ENCODE peak calls at places on chromosomes 13 and 19, in six cellular contexts. One of them, this sample, is unnamed.
A peak's percentile ranks its signal among the peaks of the same experiment; 100 is the strongest.

GRCh38 chr19:35734889-35735288 is 7.4 kb downstream of the IGFLR1 start:
- DNase-seq in mesendoderm: no peak
- DNase-seq in mesenchymal stem cell: no peak
- DNase-seq in neuronal stem cell: no peak
- DNase-seq in H1: no peak
- DNase-seq in IMR-90: no peak
- DNase-seq in this sample: no peak

GRCh38 chr13:28638756-28639155 is 20.2 kb upstream of the POMP start:
- DNase-seq in neuronal stem cell: no peak
- DNase-seq in mesendoderm: no peak
- DNase-seq in H1: no peak
- DNase-seq in IMR-90: no peak
- DNase-seq in mesenchymal stem cell: no peak
- DNase-seq in this sample: no peak

GRCh38 chr13:110817143-110817542 is 97.7 kb downstream of the ANKRD10 start:
- DNase-seq in IMR-90: no peak
- DNase-seq in H1: no peak
- DNase-seq in neuronal stem cell: no peak
- DNase-seq in mesendoderm: no peak
- DNase-seq in mesenchymal stem cell: peak; percentile 24
- DNase-seq in this sample: no peak

GRCh38 chr19:29837448-29837961 is 25.7 kb downstream of the CCNE1 start:
- DNase-seq in H1: no peak
- DNase-seq in neuronal stem cell: no peak
- DNase-seq in IMR-90: no peak
- DNase-seq in mesenchymal stem cell: no peak
- DNase-seq in mesendoderm: no peak
- DNase-seq in this sample: no peak

GRCh38 chr13:35210234-35210633 is 266.3 kb downstream of the MAB21L1 start:
- DNase-seq in IMR-90: no peak
- DNase-seq in H1: no peak
- DNase-seq in mesendoderm: no peak
- DNase-seq in mesenchymal stem cell: no peak
- DNase-seq in neuronal stem cell: no peak
- DNase-seq in this sample: no peak

GRCh38 chr13:98171806-98172569 is 5.1 kb downstream of the RNF113B start:
- DNase-seq in neuronal stem cell: no peak
- DNase-seq in mesendoderm: peak; percentile 74
- DNase-seq in IMR-90: peak; percentile 32
- DNase-seq in H1: no peak
- DNase-seq in mesenchymal stem cell: peak; percentile 54
- DNase-seq in this sample: no peak

GRCh38 chr19:29668746-29669609 is 3.7 kb downstream of the PLEKHF1 start:
- DNase-seq in mesendoderm: no peak
- DNase-seq in H1: no peak
- DNase-seq in IMR-90: no peak
- DNase-seq in neuronal stem cell: no peak
- DNase-seq in mesenchymal stem cell: no peak
- DNase-seq in this sample: no peak

GRCh38 chr13:77896977-77897376 is 21.7 kb downstream of the EDNRB start:
- DNase-seq in IMR-90: no peak
- DNase-seq in mesenchymal stem cell: no peak
- DNase-seq in neuronal stem cell: no peak
- DNase-seq in mesendoderm: no peak
- DNase-seq in H1: no peak
- DNase-seq in this sample: no peak

GRCh38 chr19:752652-753517 is 2.0 kb downstream of the MISP start:
- DNase-seq in mesendoderm: no peak
- DNase-seq in mesenchymal stem cell: peak; percentile 76
- DNase-seq in H1: no peak
- DNase-seq in neuronal stem cell: no peak
- DNase-seq in IMR-90: peak; percentile 90
- DNase-seq in this sample: peak; percentile 93

GRCh38 chr13:52001120-52001731 is 10.0 kb downstream of the ATP7B start:
- DNase-seq in IMR-90: peak; percentile 49
- DNase-seq in mesendoderm: peak; percentile 71
- DNase-seq in neuronal stem cell: no peak
- DNase-seq in H1: no peak
- DNase-seq in mesenchymal stem cell: peak; percentile 48
- DNase-seq in this sample: peak; percentile 72

GRCh38 chr19:18437481-18438330 is at the start of gene ISYNA1:
- DNase-seq in mesenchymal stem cell: peak; percentile 71
- DNase-seq in neuronal stem cell: peak; percentile 69
- DNase-seq in IMR-90: peak; percentile 20
- DNase-seq in mesendoderm: peak; percentile 75
- DNase-seq in H1: no peak
- DNase-seq in this sample: peak; percentile 57

GRCh38 chr19:5354403-5354802 is 13.8 kb upstream of the PTPRS start:
- DNase-seq in mesenchymal stem cell: peak; percentile 6
- DNase-seq in mesendoderm: peak; percentile 56
- DNase-seq in neuronal stem cell: no peak
- DNase-seq in H1: no peak
- DNase-seq in IMR-90: no peak
- DNase-seq in this sample: peak; percentile 75

GRCh38 chr19:49073514-49074378 is 1.2 kb upstream of the KCNA7 start:
- DNase-seq in mesenchymal stem cell: no peak
- DNase-seq in H1: no peak
- DNase-seq in mesendoderm: peak; percentile 66
- DNase-seq in IMR-90: no peak
- DNase-seq in neuronal stem cell: no peak
- DNase-seq in this sample: no peak

GRCh38 chr19:3450796-3451411 is 29.4 kb downstream of the SMIM24 start:
- DNase-seq in mesendoderm: no peak
- DNase-seq in mesenchymal stem cell: peak; percentile 100
- DNase-seq in IMR-90: peak; percentile 100
- DNase-seq in H1: no peak
- DNase-seq in neuronal stem cell: no peak
- DNase-seq in this sample: peak; percentile 99

GRCh38 chr13:100214886-100215285 is 126.0 kb downstream of the PCCA start:
- DNase-seq in neuronal stem cell: no peak
- DNase-seq in IMR-90: peak; percentile 93
- DNase-seq in H1: no peak
- DNase-seq in mesenchymal stem cell: peak; percentile 72
- DNase-seq in mesendoderm: peak; percentile 86
- DNase-seq in this sample: no peak

GRCh38 chr19:16649734-16650133 is 10.2 kb downstream of the SMIM7 start:
- DNase-seq in IMR-90: no peak
- DNase-seq in mesenchymal stem cell: no peak
- DNase-seq in mesendoderm: no peak
- DNase-seq in H1: no peak
- DNase-seq in neuronal stem cell: no peak
- DNase-seq in this sample: no peak

GRCh38 chr19:32924200-32924599 is 47.6 kb downstream of the CEP89 start:
- DNase-seq in mesenchymal stem cell: peak; percentile 75
- DNase-seq in H1: no peak
- DNase-seq in mesendoderm: no peak
- DNase-seq in IMR-90: peak; percentile 59
- DNase-seq in neuronal stem cell: no peak
- DNase-seq in this sample: no peak

GRCh38 chr19:43229315-43229714 is 23.9 kb upstream of the PSG4 start:
- DNase-seq in neuronal stem cell: no peak
- DNase-seq in mesendoderm: peak; percentile 14
- DNase-seq in IMR-90: peak; percentile 10
- DNase-seq in mesenchymal stem cell: no peak
- DNase-seq in H1: no peak
- DNase-seq in this sample: peak; percentile 81

GRCh38 chr19:54473071-54473941 is at the start of gene CDC42EP5:
- DNase-seq in H1: no peak
- DNase-seq in mesendoderm: no peak
- DNase-seq in neuronal stem cell: no peak
- DNase-seq in mesenchymal stem cell: peak; percentile 92
- DNase-seq in IMR-90: peak; percentile 85
- DNase-seq in this sample: peak; percentile 60

GRCh38 chr13:72384879-72385278 is 342.6 kb downstream of the MZT1 start:
- DNase-seq in mesenchymal stem cell: peak; percentile 40
- DNase-seq in IMR-90: peak; percentile 1
- DNase-seq in mesendoderm: peak; percentile 5
- DNase-seq in H1: no peak
- DNase-seq in neuronal stem cell: no peak
- DNase-seq in this sample: peak; percentile 29

GRCh38 chr13:72386138-72386684 is 341.2 kb downstream of the MZT1 start:
- DNase-seq in H1: no peak
- DNase-seq in IMR-90: no peak
- DNase-seq in mesendoderm: no peak
- DNase-seq in neuronal stem cell: no peak
- DNase-seq in mesenchymal stem cell: no peak
- DNase-seq in this sample: no peak

GRCh38 chr13:72379581-72379980 is 347.8 kb downstream of the MZT1 start:
- DNase-seq in mesendoderm: no peak
- DNase-seq in mesenchymal stem cell: peak; percentile 6
- DNase-seq in IMR-90: no peak
- DNase-seq in H1: no peak
- DNase-seq in neuronal stem cell: no peak
- DNase-seq in this sample: no peak

GRCh38 chr13:72383646-72384045 is 343.8 kb downstream of the MZT1 start:
- DNase-seq in neuronal stem cell: no peak
- DNase-seq in mesendoderm: no peak
- DNase-seq in H1: no peak
- DNase-seq in mesenchymal stem cell: peak; percentile 1
- DNase-seq in IMR-90: no peak
- DNase-seq in this sample: no peak

GRCh38 chr13:72384186-72384823 is 343.1 kb downstream of the MZT1 start:
- DNase-seq in mesendoderm: peak; percentile 49
- DNase-seq in mesenchymal stem cell: peak; percentile 5
- DNase-seq in neuronal stem cell: no peak
- DNase-seq in H1: no peak
- DNase-seq in IMR-90: no peak
- DNase-seq in this sample: no peak
- H3K4me3 ChIP-seq in mesendoderm: no peak overlapping the region
- H3K4me3 ChIP-seq in mesenchymal stem cell: no peak overlapping the region
- H3K4me3 ChIP-seq in neuronal stem cell: no peak overlapping the region
- H3K4me3 ChIP-seq in H1: no peak overlapping the region
- H3K4me3 ChIP-seq in IMR-90: no peak overlapping the region
- H3K4me3 ChIP-seq in this sample: no peak overlapping the region

GRCh38 chr13:48038763-48039162 is 1.2 kb downstream of the NUDT15 start:
- DNase-seq in IMR-90: no peak
- DNase-seq in mesendoderm: peak; percentile 88
- DNase-seq in H1: no peak
- DNase-seq in neuronal stem cell: no peak
- DNase-seq in mesenchymal stem cell: peak; percentile 8
- DNase-seq in this sample: no peak

GRCh38 chr13:48042889-48043288 is 5.4 kb downstream of the NUDT15 start:
- DNase-seq in mesendoderm: no peak
- DNase-seq in IMR-90: no peak
- DNase-seq in mesenchymal stem cell: no peak
- DNase-seq in H1: no peak
- DNase-seq in neuronal stem cell: no peak
- DNase-seq in this sample: no peak

GRCh38 chr13:48040059-48040458 is 2.5 kb downstream of the NUDT15 start:
- DNase-seq in IMR-90: no peak
- DNase-seq in H1: no peak
- DNase-seq in neuronal stem cell: no peak
- DNase-seq in mesenchymal stem cell: no peak
- DNase-seq in mesendoderm: no peak
- DNase-seq in this sample: no peak

GRCh38 chr13:48037346-48038173 is at the start of gene NUDT15:
- DNase-seq in H1: peak; percentile 93
- DNase-seq in IMR-90: peak; percentile 96
- DNase-seq in neuronal stem cell: peak; percentile 91
- DNase-seq in mesendoderm: peak; percentile 98
- DNase-seq in mesenchymal stem cell: peak; percentile 97
- DNase-seq in this sample: peak; percentile 98
- H2BK5ac ChIP-seq in H1: peak within 1 kb of the TSS; percentile 93
- H2BK5ac ChIP-seq in IMR-90: peak within 1 kb of the TSS; percentile 89
- H2BK5ac ChIP-seq in neuronal stem cell: no peak within 1 kb of the TSS
- H2BK5ac ChIP-seq in mesendoderm: peak within 1 kb of the TSS; percentile 82
- H2BK5ac ChIP-seq in mesenchymal stem cell: peak within 1 kb of the TSS; percentile 54
- H2BK5ac ChIP-seq in this sample: peak within 1 kb of the TSS; percentile 74

GRCh38 chr19:56663931-56664500 is 7.5 kb downstream of the ZNF835 start:
- DNase-seq in H1: no peak
- DNase-seq in mesenchymal stem cell: no peak
- DNase-seq in mesendoderm: no peak
- DNase-seq in neuronal stem cell: no peak
- DNase-seq in IMR-90: no peak
- DNase-seq in this sample: no peak

GRCh38 chr19:56661248-56661647 is 10.3 kb downstream of the ZNF835 start:
- DNase-seq in mesenchymal stem cell: no peak
- DNase-seq in mesendoderm: no peak
- DNase-seq in neuronal stem cell: no peak
- DNase-seq in IMR-90: no peak
- DNase-seq in H1: no peak
- DNase-seq in this sample: no peak

GRCh38 chr19:56660381-56661105 is 11.0 kb downstream of the ZNF835 start:
- DNase-seq in mesendoderm: peak; percentile 12
- DNase-seq in IMR-90: no peak
- DNase-seq in neuronal stem cell: no peak
- DNase-seq in mesenchymal stem cell: no peak
- DNase-seq in H1: no peak
- DNase-seq in this sample: peak; percentile 33

GRCh38 chr19:56667311-56667870 is 4.2 kb downstream of the ZNF835 start:
- DNase-seq in H1: no peak
- DNase-seq in neuronal stem cell: no peak
- DNase-seq in IMR-90: no peak
- DNase-seq in mesenchymal stem cell: no peak
- DNase-seq in mesendoderm: peak; percentile 37
- DNase-seq in this sample: no peak

GRCh38 chr19:56664511-56664910 is 7.0 kb downstream of the ZNF835 start:
- DNase-seq in H1: no peak
- DNase-seq in mesenchymal stem cell: no peak
- DNase-seq in IMR-90: no peak
- DNase-seq in mesendoderm: no peak
- DNase-seq in neuronal stem cell: no peak
- DNase-seq in this sample: no peak
- H3K4me3 ChIP-seq in H1: no peak overlapping the region
- H3K4me3 ChIP-seq in mesenchymal stem cell: no peak overlapping the region
- H3K4me3 ChIP-seq in IMR-90: no peak overlapping the region
- H3K4me3 ChIP-seq in mesendoderm: no peak overlapping the region
- H3K4me3 ChIP-seq in neuronal stem cell: peak overlapping the region; percentile 25
- H3K4me3 ChIP-seq in this sample: no peak overlapping the region

GRCh38 chr19:11927227-11927626 is 2.3 kb downstream of the ZNF700 start:
- DNase-seq in neuronal stem cell: no peak
- DNase-seq in mesendoderm: no peak
- DNase-seq in IMR-90: no peak
- DNase-seq in H1: no peak
- DNase-seq in mesenchymal stem cell: no peak
- DNase-seq in this sample: no peak

GRCh38 chr19:11921852-11922495 is 2.9 kb upstream of the ZNF700 start:
- DNase-seq in mesendoderm: peak; percentile 53
- DNase-seq in mesenchymal stem cell: no peak
- DNase-seq in neuronal stem cell: no peak
- DNase-seq in H1: no peak
- DNase-seq in IMR-90: peak; percentile 5
- DNase-seq in this sample: peak; percentile 3

DNA sequence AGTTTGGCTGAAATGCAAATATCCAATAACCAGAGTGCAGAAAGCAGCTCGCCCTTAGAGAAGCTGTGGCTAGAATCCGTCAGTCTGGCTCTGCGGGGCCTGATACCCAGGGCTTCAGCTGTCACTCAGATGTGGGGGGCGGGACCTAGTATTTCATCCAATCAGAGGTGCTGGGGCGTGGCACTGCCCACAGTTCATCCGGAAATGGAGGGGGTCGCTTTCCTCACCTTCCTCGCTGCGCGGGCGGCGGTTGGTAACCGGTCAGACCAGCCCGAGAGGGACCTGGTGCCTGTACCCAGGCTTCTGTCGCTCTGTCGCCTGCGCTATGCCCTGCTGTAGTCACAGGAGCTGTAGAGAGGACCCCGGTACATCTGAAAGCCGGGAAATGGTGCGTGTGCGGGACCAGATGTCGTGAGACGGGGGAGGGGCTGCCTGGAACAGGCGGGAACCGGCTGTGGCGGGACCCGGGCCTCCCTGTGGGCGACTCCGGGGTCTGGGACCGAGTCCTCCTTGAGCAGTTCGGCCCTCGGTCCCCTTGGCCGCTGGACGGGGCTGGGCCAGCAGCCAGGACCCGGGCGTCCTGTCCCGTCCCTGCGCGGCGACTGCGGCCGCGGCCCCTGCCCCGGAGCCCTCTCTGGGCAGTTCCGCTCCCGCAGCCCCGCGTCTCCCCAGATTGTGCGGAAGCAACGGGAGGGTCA is at the start of gene ZNF700:
- DNase-seq in IMR-90: peak; percentile 86
- DNase-seq in H1: peak; percentile 56
- DNase-seq in mesendoderm: peak; percentile 97
- DNase-seq in mesenchymal stem cell: peak; percentile 93
- DNase-seq in neuronal stem cell: peak; percentile 92
- DNase-seq in this sample: peak; percentile 98
- H2BK5ac ChIP-seq in IMR-90: peak within 1 kb of the TSS; percentile 86
- H2BK5ac ChIP-seq in H1: peak within 1 kb of the TSS; percentile 95
- H2BK5ac ChIP-seq in mesendoderm: peak within 1 kb of the TSS; percentile 86
- H2BK5ac ChIP-seq in mesenchymal stem cell: peak within 1 kb of the TSS; percentile 97
- H2BK5ac ChIP-seq in neuronal stem cell: peak within 1 kb of the TSS; percentile 98
- H2BK5ac ChIP-seq in this sample: peak within 1 kb of the TSS; percentile 62